ENCODE peak calls at places on chromosomes 16 and 17, in nine cellular contexts. H is activated CD4-positive, alpha-beta T cell treated with anti-CD3 and anti-CD28 coated beads for 48 hours; C is A172; W is naive B cell; V is fibroblast of mammary gland; P is breast epithelium; X is brain microvascular endothelial cell; L is tibial artery; U is SW480. M is an unnamed sample.

GRCh38 chr17:12996941-12997340 is 20.9 kb downstream of the ELAC2 start:
- DNase-seq in H (no peak), C (no peak), W (no peak), V (no peak), P (no peak), X (no peak), L (no peak), U (no peak), M (peak; percentile 34)

GRCh38 chr17:45942284-45942683 is 47.9 kb downstream of the MAPT start:
- DNase-seq in H (no peak), C (peak; percentile 34), W (no peak), V (peak; percentile 38), P (peak; percentile 67), X (no peak), L (peak; percentile 70), U (no peak), M (no peak)

GRCh38 chr16:69397821-69398521 is 12.2 kb upstream of the TERF2 start:
- DNase-seq in H (no peak), C (peak; percentile 85), W (no peak), V (peak; percentile 86), P (no peak), X (peak; percentile 74), L (peak; percentile 41), U (peak; percentile 92), M (no peak)

GRCh38 chr17:79630821-79631639 is 20.2 kb upstream of the RBFOX3 start:
- DNase-seq in H (no peak), C (no peak), W (no peak), V (no peak), P (no peak), X (no peak), L (no peak), U (no peak), M (peak; percentile 23)

GRCh38 chr17:80192268-80192667 is 22.4 kb downstream of the CARD14 start:
- DNase-seq in H (no peak), C (no peak), W (no peak), V (no peak), P (peak; percentile 74), X (no peak), L (no peak), U (no peak), M (no peak)

GRCh38 chr17:77807051-77807745 is 151.3 kb upstream of the TNRC6C start:
- DNase-seq in H (no peak), C (no peak), W (no peak), V (no peak), P (no peak), X (no peak), L (no peak), U (no peak), M (no peak)

GRCh38 chr16:88669986-88670385 is 7.1 kb upstream of the MVD start:
- DNase-seq in H (no peak), C (no peak), W (no peak), V (peak; percentile 80), P (no peak), X (no peak), L (no peak), U (no peak), M (no peak)

GRCh38 chr16:11795887-11796226 is 1.2 kb downstream of the ZC3H7A start:
- DNase-seq in H (no peak), C (no peak), W (no peak), V (no peak), P (no peak), X (no peak), L (no peak), U (no peak), M (no peak)

GRCh38 chr17:61218438-61218837 is 181.2 kb upstream of the TBX2 start:
- DNase-seq in H (no peak), C (peak; percentile 68), W (no peak), V (peak; percentile 80), P (no peak), X (peak; percentile 74), L (no peak), U (no peak), M (no peak)

GRCh38 chr16:24701521-24701951 is 27.9 kb upstream of the TNRC6A start:
- DNase-seq in H (no peak), C (peak; percentile 69), W (no peak), V (peak; percentile 89), P (no peak), X (no peak), L (peak; percentile 47), U (no peak), M (no peak)